ENCODE peak calls at places on chromosomes 11 and 22, in four cellular contexts. U is ovary, S is dorsolateral prefrontal cortex, D is DMS 273 treated with DMSO at 0.1 percent for 48 hours. M is an unnamed sample.
A peak's percentile ranks its signal among the peaks of the same experiment; 100 is the strongest.

GRCh38 chr11:64539239-64539638 is 51.8 kb upstream of the SLC22A12 start:
- DNase-seq in S (no peak), D (no peak), U (no peak), M (no peak)

GRCh38 chr11:76850815-76851214 is 9.9 kb upstream of the ACER3 start:
- DNase-seq in D (no peak), U (no peak), S (no peak), M (no peak)

GRCh38 chr11:35077709-35078695 is 61.0 kb upstream of the CD44 start:
- DNase-seq in S (no peak), D (no peak), U (no peak), M (no peak)

GRCh38 chr11:27234043-27234668 is 128.9 kb downstream of the CCDC34 start:
- DNase-seq in D (peak; percentile 90), S (no peak), U (no peak), M (peak; percentile 75)

GRCh38 chr11:34747261-34747660 is 126.4 kb downstream of the EHF start:
- DNase-seq in S (no peak), U (no peak), D (no peak), M (no peak)

GRCh38 chr22:50518628-50519027 is 6.8 kb downstream of the SCO2 start:
- DNase-seq in D (no peak), U (no peak), S (no peak), M (no peak)

GRCh38 chr11:70018816-70019215 is 59.3 kb upstream of the ANO1 start:
- DNase-seq in U (no peak), D (no peak), S (no peak), M (no peak)

GRCh38 chr11:46247664-46248063 is 29.8 kb upstream of the CREB3L1 start:
- DNase-seq in D (no peak), U (no peak), S (no peak), M (no peak)

GRCh38 chr11:87114093-87114492 is 76.4 kb downstream of the TMEM135 start:
- DNase-seq in D (no peak), S (no peak), U (no peak), M (no peak)

GRCh38 chr11:94139421-94139820 is 10.8 kb downstream of the PANX1 start:
- DNase-seq in D (no peak), U (no peak), S (no peak), M (no peak)

GRCh38 chr11:43119275-43119970 is 192.4 kb upstream of the API5 start:
- DNase-seq in S (no peak), D (no peak), U (no peak), M (no peak)

GRCh38 chr11:34243620-34244493 is 114.0 kb downstream of the ABTB2 start:
- DNase-seq in U (no peak), D (no peak), S (no peak), M (no peak)

GRCh38 chr11:123246749-123247497 is 51.9 kb upstream of the CLMP start:
- DNase-seq in S (peak; percentile 88), U (peak; percentile 85), D (peak; percentile 25), M (peak; percentile 91)

GRCh38 chr22:50180727-50181521 is 4.8 kb upstream of the TRABD start:
- DNase-seq in S (no peak), D (no peak), U (peak; percentile 30), M (peak; percentile 58)

GRCh38 chr11:108025387-108026080 is 16.8 kb downstream of the CUL5 start:
- DNase-seq in D (no peak), U (no peak), S (no peak), M (no peak)

GRCh38 chr11:72240461-72241289 is 3.3 kb downstream of the PHOX2A start:
- DNase-seq in U (no peak), D (no peak), S (no peak), M (peak; percentile 65)

GRCh38 chr11:96337541-96338530 is 5.2 kb downstream of the MAML2 start:
- DNase-seq in U (no peak), D (no peak), S (no peak), M (no peak)

GRCh38 chr11:11425806-11426205 is 72.8 kb upstream of the CSNK2A3 start:
- DNase-seq in D (no peak), S (no peak), U (no peak), M (no peak)

GRCh38 chr22:29213481-29213880 is 7.8 kb downstream of the EMID1 start:
- DNase-seq in D (no peak), U (no peak), S (no peak), M (no peak)